ENCODE peak calls at places on chromosomes 3 and 15, in six cellular contexts. One of them, this sample, is unnamed.
A peak's percentile ranks its signal among the peaks of the same experiment; 100 is the strongest.

GRCh38 chr15:40289140-40289775 is 6.4 kb upstream of the ANKRD63 start:
- DNase-seq in neuronal stem cell: no peak
- DNase-seq in vagina: no peak
- DNase-seq in Peyer's patch: peak; percentile 76
- DNase-seq in aorta: no peak
- DNase-seq in left lung: peak; percentile 27
- DNase-seq in this sample: no peak

GRCh38 chr3:87298111-87298718 is 21.8 kb upstream of the POU1F1 start:
- DNase-seq in aorta: no peak
- DNase-seq in left lung: no peak
- DNase-seq in neuronal stem cell: peak; percentile 31
- DNase-seq in Peyer's patch: no peak
- DNase-seq in vagina: no peak
- DNase-seq in this sample: no peak

GRCh38 chr3:126261037-126261436 is 80.7 kb upstream of the ALDH1L1 start:
- DNase-seq in Peyer's patch: no peak
- DNase-seq in neuronal stem cell: no peak
- DNase-seq in aorta: peak; percentile 84
- DNase-seq in left lung: no peak
- DNase-seq in vagina: no peak
- DNase-seq in this sample: peak; percentile 86

GRCh38 chr15:38745611-38746010 is 181.0 kb upstream of the RASGRP1 start:
- DNase-seq in aorta: no peak
- DNase-seq in neuronal stem cell: no peak
- DNase-seq in left lung: no peak
- DNase-seq in vagina: no peak
- DNase-seq in Peyer's patch: no peak
- DNase-seq in this sample: no peak

GRCh38 chr3:177960014-177960413 is 576.2 kb upstream of the KCNMB2 start:
- DNase-seq in aorta: no peak
- DNase-seq in left lung: no peak
- DNase-seq in vagina: no peak
- DNase-seq in neuronal stem cell: no peak
- DNase-seq in Peyer's patch: no peak
- DNase-seq in this sample: no peak

GRCh38 chr3:107855710-107856109 is 235.1 kb downstream of the CD47 start:
- DNase-seq in vagina: no peak
- DNase-seq in left lung: no peak
- DNase-seq in neuronal stem cell: no peak
- DNase-seq in aorta: no peak
- DNase-seq in Peyer's patch: no peak
- DNase-seq in this sample: no peak

GRCh38 chr3:112302881-112303761 is 9.1 kb upstream of the SLC9C1 start:
- DNase-seq in left lung: no peak
- DNase-seq in vagina: no peak
- DNase-seq in neuronal stem cell: peak; percentile 87
- DNase-seq in Peyer's patch: no peak
- DNase-seq in aorta: no peak
- DNase-seq in this sample: no peak

GRCh38 chr15:59918994-59919951 is 84.8 kb upstream of the FOXB1 start:
- DNase-seq in neuronal stem cell: no peak
- DNase-seq in Peyer's patch: no peak
- DNase-seq in aorta: no peak
- DNase-seq in vagina: no peak
- DNase-seq in left lung: no peak
- DNase-seq in this sample: no peak

GRCh38 chr3:127691494-127691893 is 18.7 kb downstream of the ABTB1 start:
- DNase-seq in Peyer's patch: peak; percentile 29
- DNase-seq in vagina: no peak
- DNase-seq in neuronal stem cell: no peak
- DNase-seq in left lung: peak; percentile 37
- DNase-seq in aorta: peak; percentile 52
- DNase-seq in this sample: peak; percentile 42

GRCh38 chr3:71355862-71356261 is 227.7 kb downstream of the FOXP1 start:
- DNase-seq in vagina: no peak
- DNase-seq in left lung: no peak
- DNase-seq in Peyer's patch: no peak
- DNase-seq in aorta: no peak
- DNase-seq in neuronal stem cell: no peak
- DNase-seq in this sample: no peak

GRCh38 chr3:11459147-11459837 is 184.4 kb downstream of the VGLL4 start:
- DNase-seq in left lung: no peak
- DNase-seq in Peyer's patch: no peak
- DNase-seq in vagina: no peak
- DNase-seq in aorta: no peak
- DNase-seq in neuronal stem cell: no peak
- DNase-seq in this sample: no peak

GRCh38 chr15:29528276-29528675 is 258.7 kb upstream of the NSMCE3 start:
- DNase-seq in left lung: no peak
- DNase-seq in aorta: no peak
- DNase-seq in Peyer's patch: no peak
- DNase-seq in vagina: no peak
- DNase-seq in neuronal stem cell: no peak
- DNase-seq in this sample: no peak

GRCh38 chr3:147410126-147410517 is 957 bp downstream of the ZIC1 start:
- DNase-seq in aorta: no peak
- DNase-seq in neuronal stem cell: no peak
- DNase-seq in vagina: peak; percentile 52
- DNase-seq in Peyer's patch: no peak
- DNase-seq in left lung: no peak
- DNase-seq in this sample: no peak

GRCh38 chr3:50089603-50089945 is 855 bp downstream of the RBM5 start:
- DNase-seq in vagina: no peak
- DNase-seq in neuronal stem cell: no peak
- DNase-seq in aorta: no peak
- DNase-seq in Peyer's patch: no peak
- DNase-seq in left lung: no peak
- DNase-seq in this sample: no peak

GRCh38 chr3:66302288-66302687 is 81.5 kb downstream of the SLC25A26 start:
- DNase-seq in neuronal stem cell: no peak
- DNase-seq in Peyer's patch: no peak
- DNase-seq in vagina: no peak
- DNase-seq in aorta: no peak
- DNase-seq in left lung: no peak
- DNase-seq in this sample: no peak

GRCh38 chr3:138442433-138442832 is 8.0 kb downstream of the ESYT3 start:
- DNase-seq in aorta: peak; percentile 22
- DNase-seq in vagina: no peak
- DNase-seq in left lung: no peak
- DNase-seq in neuronal stem cell: no peak
- DNase-seq in Peyer's patch: no peak
- DNase-seq in this sample: no peak

DNA sequence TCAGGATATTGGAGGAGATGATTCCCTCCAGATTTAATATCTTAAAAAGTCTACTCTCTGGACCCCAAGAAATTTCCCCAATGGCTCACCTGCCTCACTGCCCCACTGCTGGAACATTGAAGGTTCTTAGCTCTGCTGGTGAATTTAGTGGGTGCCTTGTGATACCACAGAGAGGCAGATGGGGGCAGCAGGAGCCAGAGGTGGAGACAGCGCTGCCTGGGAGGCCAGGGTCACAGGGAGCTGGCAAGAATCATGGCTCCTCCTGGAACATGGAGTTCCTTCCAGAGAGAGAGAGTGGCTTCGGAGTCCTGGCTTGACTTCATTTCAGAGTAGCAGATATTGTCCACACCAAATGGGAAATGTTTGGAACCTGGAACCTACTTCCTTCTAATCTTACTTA is 263.5 kb upstream of the CFAP20DC start:
- DNase-seq in vagina: no peak
- DNase-seq in left lung: peak; percentile 68
- DNase-seq in aorta: no peak
- DNase-seq in neuronal stem cell: no peak
- DNase-seq in Peyer's patch: no peak
- DNase-seq in this sample: peak; percentile 15
- H3K4me1 ChIP-seq in vagina: no peaks in the 10 kb centered on the region
- H3K4me1 ChIP-seq in left lung: no peaks in the 10 kb centered on the region
- H3K4me1 ChIP-seq in aorta: no peaks in the 10 kb centered on the region
- H3K4me1 ChIP-seq in neuronal stem cell: peaks cover 16% of the 10 kb centered on the region
- H3K4me1 ChIP-seq in Peyer's patch: no peaks in the 10 kb centered on the region
- H3K4me1 ChIP-seq in this sample: no peaks in the 10 kb centered on the region

GRCh38 chr3:141401095-141401494 is 32.8 kb downstream of the ZBTB38 start:
- DNase-seq in neuronal stem cell: no peak
- DNase-seq in left lung: no peak
- DNase-seq in vagina: no peak
- DNase-seq in Peyer's patch: no peak
- DNase-seq in aorta: no peak
- DNase-seq in this sample: no peak

GRCh38 chr3:141399979-141400971 is 32.0 kb downstream of the ZBTB38 start:
- DNase-seq in Peyer's patch: no peak
- DNase-seq in vagina: no peak
- DNase-seq in aorta: no peak
- DNase-seq in neuronal stem cell: no peak
- DNase-seq in left lung: no peak
- DNase-seq in this sample: no peak

GRCh38 chr3:141402476-141403171 is 34.3 kb downstream of the ZBTB38 start:
- DNase-seq in neuronal stem cell: peak; percentile 55
- DNase-seq in left lung: peak; percentile 92
- DNase-seq in vagina: no peak
- DNase-seq in aorta: peak; percentile 90
- DNase-seq in Peyer's patch: peak; percentile 81
- DNase-seq in this sample: peak; percentile 87

GRCh38 chr3:141403576-141403975 is 35.3 kb downstream of the ZBTB38 start:
- DNase-seq in aorta: no peak
- DNase-seq in vagina: no peak
- DNase-seq in left lung: no peak
- DNase-seq in neuronal stem cell: no peak
- DNase-seq in Peyer's patch: no peak
- DNase-seq in this sample: no peak

GRCh38 chr3:141401584-141402475 is 33.5 kb downstream of the ZBTB38 start:
- DNase-seq in Peyer's patch: peak; percentile 77
- DNase-seq in vagina: no peak
- DNase-seq in left lung: peak; percentile 91
- DNase-seq in neuronal stem cell: no peak
- DNase-seq in aorta: peak; percentile 86
- DNase-seq in this sample: peak; percentile 58
- H3K27ac ChIP-seq in Peyer's patch: peak overlapping the region; percentile 98
- H3K27ac ChIP-seq in vagina: peak overlapping the region; percentile 98
- H3K27ac ChIP-seq in left lung: peak overlapping the region; percentile 90
- H3K27ac ChIP-seq in neuronal stem cell: peak overlapping the region; percentile 6
- H3K27ac ChIP-seq in aorta: peak overlapping the region; percentile 97
- H3K27ac ChIP-seq in this sample: peak overlapping the region; percentile 96

DNA sequence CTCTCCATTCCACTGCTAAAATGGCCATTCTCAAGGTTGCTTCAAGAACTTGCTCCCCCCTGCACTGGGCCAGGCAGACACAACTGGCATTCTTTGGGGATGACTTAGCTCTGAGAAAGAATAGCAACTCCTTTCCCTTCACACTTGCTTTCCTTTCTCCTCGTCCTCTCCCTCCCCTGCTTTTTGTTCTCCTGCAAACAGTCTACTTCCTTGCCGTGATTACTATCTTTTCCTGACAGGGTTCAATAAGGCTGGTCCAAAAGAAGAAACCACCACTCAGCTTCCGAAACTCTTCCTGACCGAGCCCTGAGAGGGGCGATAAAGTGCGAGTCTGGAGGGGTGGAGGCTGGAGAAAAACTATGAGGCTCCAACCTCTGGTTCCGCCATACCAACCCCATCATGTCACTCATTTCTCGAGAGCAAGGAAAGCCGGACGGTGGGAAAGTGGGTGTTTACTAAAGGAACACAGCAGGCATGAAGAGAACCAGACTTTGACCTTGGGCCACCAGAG is 5.0 kb downstream of the AMOTL2 start:
- DNase-seq in vagina: no peak
- DNase-seq in aorta: peak; percentile 74
- DNase-seq in left lung: no peak
- DNase-seq in neuronal stem cell: no peak
- DNase-seq in Peyer's patch: no peak
- DNase-seq in this sample: peak; percentile 36
- H3K4me1 ChIP-seq in vagina: peaks cover 90% of the 10 kb centered on the region
- H3K4me1 ChIP-seq in aorta: no peaks in the 10 kb centered on the region
- H3K4me1 ChIP-seq in left lung: peaks cover 64% of the 10 kb centered on the region
- H3K4me1 ChIP-seq in neuronal stem cell: peaks cover 19% of the 10 kb centered on the region
- H3K4me1 ChIP-seq in Peyer's patch: peaks cover 5% of the 10 kb centered on the region
- H3K4me1 ChIP-seq in this sample: peaks cover 80% of the 10 kb centered on the region

DNA sequence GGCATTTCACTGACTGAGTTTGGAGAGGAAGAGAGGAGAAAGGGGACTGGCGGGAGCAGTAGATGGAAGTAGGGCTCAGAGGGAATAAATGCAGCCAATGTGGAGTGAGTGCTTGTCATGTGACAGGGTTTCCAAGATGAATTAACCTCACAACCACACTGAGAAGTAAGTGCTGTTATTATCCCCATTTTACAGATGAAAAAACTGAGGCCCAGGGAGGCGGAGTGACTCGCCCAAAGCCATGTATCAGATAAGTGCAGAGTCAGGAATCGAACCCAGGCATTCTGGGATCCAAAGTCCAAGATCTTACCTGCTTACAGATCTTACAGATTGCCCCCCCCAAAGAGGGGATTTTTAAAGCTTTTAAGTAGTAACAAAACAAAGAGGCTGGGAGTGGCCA is 207.2 kb downstream of the SHQ1 start:
- DNase-seq in aorta: no peak
- DNase-seq in neuronal stem cell: no peak
- DNase-seq in vagina: no peak
- DNase-seq in left lung: no peak
- DNase-seq in Peyer's patch: no peak
- DNase-seq in this sample: no peak
- H3K27ac ChIP-seq in aorta: no peak overlapping the region
- H3K27ac ChIP-seq in neuronal stem cell: no peak overlapping the region
- H3K27ac ChIP-seq in vagina: no peak overlapping the region
- H3K27ac ChIP-seq in left lung: no peak overlapping the region
- H3K27ac ChIP-seq in Peyer's patch: no peak overlapping the region
- H3K27ac ChIP-seq in this sample: no peak overlapping the region

DNA sequence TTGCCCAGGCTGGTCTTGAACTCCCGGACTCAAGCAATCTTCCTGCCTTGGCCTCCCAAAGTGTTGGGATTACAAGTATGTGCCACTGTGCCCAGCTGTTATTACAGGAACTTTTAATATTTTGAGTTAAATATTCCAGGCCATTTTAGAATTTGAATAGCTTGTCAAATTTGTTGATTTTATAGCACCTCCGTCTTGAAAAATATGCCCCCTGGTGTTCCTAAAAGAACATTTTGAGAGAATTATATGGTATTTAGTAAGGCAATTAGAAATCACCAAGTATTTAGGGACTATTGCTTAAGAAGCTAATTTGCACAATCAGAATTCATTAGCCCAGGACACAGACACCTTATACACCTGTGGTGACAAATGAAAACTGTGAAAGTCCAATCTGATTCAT is 23.7 kb downstream of the PDE8A start:
- DNase-seq in vagina: no peak
- DNase-seq in aorta: no peak
- DNase-seq in Peyer's patch: no peak
- DNase-seq in neuronal stem cell: no peak
- DNase-seq in left lung: no peak
- DNase-seq in this sample: no peak
- H3K4me1 ChIP-seq in vagina: peaks cover 65% of the 10 kb centered on the region
- H3K4me1 ChIP-seq in aorta: no peaks in the 10 kb centered on the region
- H3K4me1 ChIP-seq in Peyer's patch: peaks cover 3% of the 10 kb centered on the region
- H3K4me1 ChIP-seq in neuronal stem cell: peaks cover 6% of the 10 kb centered on the region
- H3K4me1 ChIP-seq in left lung: peaks cover 22% of the 10 kb centered on the region
- H3K4me1 ChIP-seq in this sample: peaks cover 83% of the 10 kb centered on the region

DNA sequence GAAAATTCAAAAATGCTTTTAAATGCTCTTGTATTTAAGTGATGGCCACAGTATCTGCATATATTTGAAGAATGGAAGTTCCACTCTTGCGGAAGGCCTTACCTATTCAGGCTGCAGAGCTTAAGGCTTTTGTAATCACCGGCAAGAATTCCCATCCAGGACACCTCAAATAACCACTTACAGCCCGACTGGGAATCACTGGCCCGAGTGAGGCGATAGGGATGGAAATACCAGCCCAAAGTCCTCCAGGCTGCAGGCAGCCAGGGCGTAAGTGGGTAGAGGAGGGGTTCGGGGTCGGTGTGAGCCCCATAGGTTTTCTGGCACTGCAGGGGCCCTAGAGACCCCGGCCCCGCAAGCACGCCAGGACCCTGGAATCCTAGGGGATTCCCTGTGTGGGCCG is 9.5 kb downstream of the CMTM7 start:
- DNase-seq in vagina: no peak
- DNase-seq in left lung: no peak
- DNase-seq in neuronal stem cell: no peak
- DNase-seq in Peyer's patch: no peak
- DNase-seq in aorta: no peak
- DNase-seq in this sample: no peak
- H3K27ac ChIP-seq in vagina: peak overlapping the region; percentile 76
- H3K27ac ChIP-seq in left lung: peak overlapping the region; percentile 94
- H3K27ac ChIP-seq in neuronal stem cell: no peak overlapping the region
- H3K27ac ChIP-seq in Peyer's patch: peak overlapping the region; percentile 80
- H3K27ac ChIP-seq in aorta: no peak overlapping the region
- H3K27ac ChIP-seq in this sample: peak overlapping the region; percentile 85

This sample was measured in psoas muscle.